ENCODE peak calls at places on chromosomes 4 and X, in eight cellular contexts. One of them, this sample, is unnamed.

GRCh38 chr4:28518781-28519180 is 1658.1 kb downstream of the STIM2 start:
- DNase-seq in T-cell: no peak
- DNase-seq in left colon: no peak
- DNase-seq in heart left ventricle: no peak
- DNase-seq in chondrocyte: no peak
- DNase-seq in ureter: no peak
- DNase-seq in GM03348: peak
- DNase-seq in NCI-H1417: no peak
- DNase-seq in this sample: no peak

GRCh38 chrX:114344756-114345155 is 239.1 kb upstream of the HTR2C start:
- DNase-seq in T-cell: no peak
- DNase-seq in left colon: no peak
- DNase-seq in heart left ventricle: no peak
- DNase-seq in chondrocyte: no peak
- DNase-seq in ureter: no peak
- DNase-seq in GM03348: peak
- DNase-seq in NCI-H1417: peak
- DNase-seq in this sample: no peak

GRCh38 chr4:53852343-53852742 is 212.1 kb downstream of the CHIC2 start:
- DNase-seq in T-cell: no peak
- DNase-seq in left colon: no peak
- DNase-seq in heart left ventricle: peak
- DNase-seq in chondrocyte: no peak
- DNase-seq in ureter: no peak
- DNase-seq in GM03348: no peak
- DNase-seq in NCI-H1417: no peak
- DNase-seq in this sample: no peak

GRCh38 chr4:27429260-27429970 is 568.8 kb downstream of the STIM2 start:
- DNase-seq in T-cell: no peak
- DNase-seq in left colon: no peak
- DNase-seq in heart left ventricle: peak
- DNase-seq in chondrocyte: no peak
- DNase-seq in ureter: no peak
- DNase-seq in GM03348: no peak
- DNase-seq in NCI-H1417: no peak
- DNase-seq in this sample: no peak

GRCh38 chr4:87973283-87974169 is 2.0 kb upstream of the SPP1 start:
- DNase-seq in T-cell: no peak
- DNase-seq in left colon: no peak
- DNase-seq in heart left ventricle: peak
- DNase-seq in chondrocyte: no peak
- DNase-seq in ureter: no peak
- DNase-seq in GM03348: peak
- DNase-seq in NCI-H1417: peak
- DNase-seq in this sample: no peak

GRCh38 chr4:41318839-41319530 is 62.3 kb downstream of the UCHL1 start:
- DNase-seq in T-cell: no peak
- DNase-seq in left colon: no peak
- DNase-seq in heart left ventricle: peak
- DNase-seq in chondrocyte: no peak
- DNase-seq in ureter: no peak
- DNase-seq in GM03348: no peak
- DNase-seq in NCI-H1417: no peak
- DNase-seq in this sample: peak

GRCh38 chrX:6002056-6002455 is 226.6 kb downstream of the NLGN4X start:
- DNase-seq in T-cell: no peak
- DNase-seq in left colon: no peak
- DNase-seq in heart left ventricle: no peak
- DNase-seq in chondrocyte: no peak
- DNase-seq in ureter: no peak
- DNase-seq in GM03348: no peak
- DNase-seq in NCI-H1417: no peak
- DNase-seq in this sample: no peak

GRCh38 chrX:72392816-72393800 is 87.4 kb upstream of the CITED1 start:
- DNase-seq in T-cell: no peak
- DNase-seq in left colon: no peak
- DNase-seq in heart left ventricle: no peak
- DNase-seq in chondrocyte: no peak
- DNase-seq in ureter: no peak
- DNase-seq in GM03348: no peak
- DNase-seq in NCI-H1417: no peak
- DNase-seq in this sample: no peak

GRCh38 chr4:26273308-26273980 is 47.4 kb upstream of the RBPJ start:
- DNase-seq in T-cell: no peak
- DNase-seq in left colon: peak
- DNase-seq in heart left ventricle: peak
- DNase-seq in chondrocyte: no peak
- DNase-seq in ureter: no peak
- DNase-seq in GM03348: no peak
- DNase-seq in NCI-H1417: no peak
- DNase-seq in this sample: no peak

GRCh38 chrX:139832728-139833309 is 100.0 kb downstream of the ATP11C start:
- DNase-seq in T-cell: no peak
- DNase-seq in left colon: no peak
- DNase-seq in heart left ventricle: no peak
- DNase-seq in chondrocyte: no peak
- DNase-seq in ureter: no peak
- DNase-seq in GM03348: no peak
- DNase-seq in NCI-H1417: no peak
- DNase-seq in this sample: no peak

This sample was measured in breast epithelium.